ENCODE peak calls at places on chromosome 3, in nine cellular contexts. D is mesothelial cell of epicardium; R is sigmoid colon; L is stimulated activated CD4-positive, alpha-beta T cell treated with anti-CD3 and anti-CD28 coated beads, Interleukin-12 subunit alpha, Interleukin-12 subunit beta, amount 100 ng/mL, for 4 hours; T is AG04450; M is iPS-NIHi11; W is right cardiac atrium; P is Daoy; G is frontal cortex. O is an unnamed sample.

GRCh38 chr3:71444028-71444860 is 139.3 kb downstream of the FOXP1 start:
- DNase-seq in D (no peak), R (no peak), L (no peak), T (peak), M (no peak), W (peak), P (peak), G (no peak), O (no peak)

GRCh38 chr3:62597481-62597880 is 224.1 kb upstream of the FEZF2 start:
- DNase-seq in D (no peak), R (no peak), L (no peak), T (no peak), M (no peak), W (peak), P (no peak), G (no peak), O (no peak)

GRCh38 chr3:194277547-194278091 is 73.5 kb downstream of the CPN2 start:
- DNase-seq in D (peak), R (peak), L (no peak), T (no peak), M (peak), W (peak), P (peak), G (no peak), O (no peak)

GRCh38 chr3:53824795-53825194 is 21.4 kb downstream of the CHDH start:
- DNase-seq in D (no peak), R (peak), L (no peak), T (no peak), M (no peak), W (no peak), P (no peak), G (no peak), O (no peak)

GRCh38 chr3:58117561-58118305 is 93.0 kb downstream of the DNASE1L3 start:
- DNase-seq in D (no peak), R (no peak), L (no peak), T (no peak), M (no peak), W (peak), P (no peak), G (no peak), O (no peak)

GRCh38 chr3:175349181-175349580 is 490.0 kb downstream of the NAALADL2 start:
- DNase-seq in D (no peak), R (no peak), L (no peak), T (no peak), M (no peak), W (no peak), P (no peak), G (no peak), O (no peak)

GRCh38 chr3:44030690-44031344 is 210.9 kb upstream of the TOPAZ1 start:
- DNase-seq in D (no peak), R (no peak), L (no peak), T (no peak), M (no peak), W (no peak), P (peak), G (no peak), O (no peak)

GRCh38 chr3:58766587-58767282 is 100.2 kb upstream of the FAM3D start:
- DNase-seq in D (no peak), R (no peak), L (no peak), T (no peak), M (no peak), W (no peak), P (no peak), G (no peak), O (no peak)

GRCh38 chr3:61964566-61964965 is 403.2 kb downstream of the PTPRG start:
- DNase-seq in D (no peak), R (no peak), L (no peak), T (no peak), M (no peak), W (no peak), P (peak), G (no peak), O (no peak)

GRCh38 chr3:56064684-56065083 is 403.6 kb downstream of the ERC2 start:
- DNase-seq in D (no peak), R (no peak), L (no peak), T (no peak), M (no peak), W (no peak), P (no peak), G (no peak), O (no peak)

GRCh38 chr3:153927107-153927506 is 194.1 kb upstream of the ARHGEF26 start:
- DNase-seq in D (no peak), R (no peak), L (no peak), T (peak), M (no peak), W (no peak), P (no peak), G (no peak), O (peak)

GRCh38 chr3:26984601-26985000 is 362.0 kb downstream of the LRRC3B start:
- DNase-seq in D (no peak), R (no peak), L (no peak), T (no peak), M (no peak), W (no peak), P (no peak), G (no peak), O (no peak)

GRCh38 chr3:37217098-37217849 is 42.9 kb upstream of the LRRFIP2 start:
- DNase-seq in D (no peak), R (no peak), L (no peak), T (no peak), M (no peak), W (no peak), P (no peak), G (no peak), O (no peak)

GRCh38 chr3:177224406-177224805 is 27.1 kb upstream of the TBL1XR1 start:
- DNase-seq in D (no peak), R (no peak), L (no peak), T (no peak), M (no peak), W (no peak), P (no peak), G (no peak), O (no peak)